ENCODE peak calls at places on chromosome 11, in five cellular contexts. V, I, S, J and X are unnamed samples.

GRCh38 chr11:73213196-73214143 is 4.6 kb upstream of the P2RY2 start:
- DNase-seq in V (no peak), I (peak), S (no peak), J (no peak), X (no peak)

GRCh38 chr11:55503449-55503848 is 50.8 kb upstream of the OR4C15 start:
- DNase-seq in V (no peak), I (no peak), S (peak), J (no peak), X (no peak)

GRCh38 chr11:80435345-80435744 is 994.5 kb upstream of the TENM4 start:
- DNase-seq in V (no peak), I (no peak), S (no peak), J (no peak), X (no peak)

GRCh38 chr11:94511932-94512781 is at the start of gene C11orf97:
- DNase-seq in V (peak), I (peak), S (peak), J (no peak), X (peak)

GRCh38 chr11:3344327-3344726 is 34.6 kb downstream of the ZNF195 start:
- DNase-seq in V (no peak), I (no peak), S (no peak), J (no peak), X (no peak)

GRCh38 chr11:70868341-70868885 is 384.0 kb downstream of the SHANK2 start:
- DNase-seq in V (no peak), I (no peak), S (no peak), J (no peak), X (no peak)

GRCh38 chr11:113591122-113591521 is 115.0 kb downstream of the TMPRSS5 start:
- DNase-seq in V (no peak), I (no peak), S (no peak), J (no peak), X (no peak)

GRCh38 chr11:17563961-17564686 is 17.1 kb downstream of the OTOG start:
- DNase-seq in V (no peak), I (no peak), S (no peak), J (no peak), X (no peak)

GRCh38 chr11:2466869-2467694 is 22.3 kb downstream of the KCNQ1 start:
- DNase-seq in V (no peak), I (no peak), S (no peak), J (no peak), X (no peak)

GRCh38 chr11:22879615-22880014 is 19.3 kb upstream of the CCDC179 start:
- DNase-seq in V (no peak), I (no peak), S (no peak), J (no peak), X (peak)

GRCh38 chr11:720642-721346 is 14.8 kb downstream of the EPS8L2 start:
- DNase-seq in V (no peak), I (no peak), S (peak), J (no peak), X (no peak)

GRCh38 chr11:61949169-61950034 is 749 bp upstream of the BEST1 start:
- DNase-seq in V (peak), I (peak), S (peak), J (no peak), X (peak)

GRCh38 chr11:85889676-85890579 is 34.7 kb downstream of the CCDC83 start:
- DNase-seq in V (peak), I (peak), S (peak), J (no peak), X (no peak)

GRCh38 chr11:76023408-76024068 is 182.8 kb downstream of the WNT11 start:
- DNase-seq in V (no peak), I (no peak), S (peak), J (no peak), X (no peak)

GRCh38 chr11:126607374-126607773 is 251.9 kb downstream of the ST3GAL4 start:
- DNase-seq in V (peak), I (peak), S (peak), J (no peak), X (peak)

GRCh38 chr11:129458756-129459535 is 83.3 kb downstream of the BARX2 start:
- DNase-seq in V (no peak), I (no peak), S (no peak), J (no peak), X (no peak)

GRCh38 chr11:70630068-70630467 is 231.7 kb downstream of the CTTN start:
- DNase-seq in V (no peak), I (no peak), S (no peak), J (no peak), X (no peak)

GRCh38 chr11:43504316-43504950 is 145.7 kb downstream of the TTC17 start:
- DNase-seq in V (peak), I (peak), S (peak), J (no peak), X (no peak)

GRCh38 chr11:68924073-68924925 is 20.6 kb downstream of the IGHMBP2 start:
- DNase-seq in V (no peak), I (no peak), S (no peak), J (no peak), X (no peak)

GRCh38 chr11:102120006-102120405 is 9.8 kb downstream of the YAP1 start:
- DNase-seq in V (peak), I (peak), S (no peak), J (no peak), X (no peak)

GRCh38 chr11:119345685-119346084 is 820 bp downstream of the MFRP start:
- DNase-seq in V (no peak), I (no peak), S (no peak), J (no peak), X (no peak)

GRCh38 chr11:87460269-87460668 is 422.5 kb downstream of the TMEM135 start:
- DNase-seq in V (no peak), I (no peak), S (no peak), J (no peak), X (no peak)

GRCh38 chr11:316031-316701 is 2.3 kb downstream of the IFITM1 start:
- DNase-seq in V (no peak), I (no peak), S (peak), J (no peak), X (no peak)

DNA sequence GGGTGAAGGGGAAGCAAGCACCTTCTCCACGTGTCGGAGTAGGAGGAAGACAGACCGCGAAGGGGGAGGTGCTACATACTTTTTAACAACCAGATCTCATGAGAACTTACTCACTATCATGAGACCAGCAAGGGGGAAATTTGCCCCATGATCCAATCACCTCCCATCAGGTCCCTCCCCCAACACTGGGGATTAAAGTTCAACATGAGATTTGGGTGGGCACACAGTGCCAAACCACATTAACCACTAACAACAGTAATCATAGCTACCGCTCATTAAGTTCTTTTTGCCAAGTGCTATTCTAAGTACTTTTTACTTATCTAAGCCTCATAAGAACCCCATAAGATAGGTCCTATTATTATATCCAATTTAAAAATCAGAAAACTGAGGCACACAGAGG is 450.5 kb upstream of the DDI1 start:
- DNase-seq in V (no peak), I (no peak), S (no peak), J (no peak), X (no peak)
- TF ChIP-seq MYC in V (no peak), I (no peak), S (no peak), J (no peak), X (no peak)

GRCh38 chr11:47981667-47982404 is 1.5 kb downstream of the PTPRJ start:
- DNase-seq in V (no peak), I (no peak), S (no peak), J (no peak), X (no peak)

GRCh38 chr11:47983464-47984397 is 3.4 kb downstream of the PTPRJ start:
- DNase-seq in V (no peak), I (no peak), S (peak), J (no peak), X (no peak)

GRCh38 chr11:47980093-47980906 is at the start of gene PTPRJ:
- DNase-seq in V (peak), I (no peak), S (peak), J (no peak), X (peak)

GRCh38 chr11:47979378-47980092 is 824 bp upstream of the PTPRJ start:
- DNase-seq in V (peak), I (no peak), S (no peak), J (no peak), X (peak)

DNA sequence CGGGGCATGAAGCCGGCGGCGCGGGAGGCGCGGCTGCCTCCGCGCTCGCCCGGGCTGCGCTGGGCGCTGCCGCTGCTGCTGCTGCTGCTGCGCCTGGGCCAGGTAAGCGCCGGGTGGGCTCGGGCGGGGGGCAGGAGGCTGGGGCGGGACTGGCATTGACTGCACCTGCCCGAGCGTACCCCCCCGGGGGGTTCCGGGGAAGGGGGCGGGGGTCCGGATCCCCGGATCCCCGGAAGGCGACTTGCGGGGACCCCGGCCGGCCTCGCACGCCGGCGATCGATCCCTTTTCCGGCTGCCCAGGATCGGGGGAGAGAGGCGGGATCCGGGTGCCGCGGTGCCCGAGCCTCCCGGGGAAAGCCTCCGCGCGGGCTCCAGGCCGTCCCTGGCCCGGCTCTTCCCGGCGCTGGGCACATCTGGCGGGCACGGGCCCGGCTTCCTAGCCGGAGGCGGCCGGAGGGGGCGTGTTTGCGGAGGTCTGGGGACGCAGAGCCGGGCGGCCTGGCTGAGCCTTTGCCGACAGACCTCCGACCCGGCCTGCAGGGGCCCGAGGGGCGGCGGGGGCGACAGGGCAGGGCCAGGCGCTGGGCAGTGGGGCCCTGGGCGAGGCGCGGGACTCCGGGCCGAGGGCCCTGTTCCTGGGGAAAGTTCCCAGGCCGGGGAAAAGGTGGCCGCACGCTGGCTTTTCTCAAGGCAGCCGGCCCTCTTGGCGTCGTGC is 705 bp downstream of the PTPRJ start:
- DNase-seq in V (peak), I (no peak), S (no peak), J (no peak), X (peak)
- TF ChIP-seq CTCF in V (no peak), I (no peak), S (no peak), J (peak), X (peak)

GRCh38 chr11:45151362-45151982 is 5.0 kb downstream of the PRDM11 start:
- DNase-seq in V (no peak), I (no peak), S (no peak), J (no peak), X (no peak)

GRCh38 chr11:45154276-45154675 is 7.8 kb downstream of the PRDM11 start:
- DNase-seq in V (no peak), I (no peak), S (no peak), J (no peak), X (no peak)

GRCh38 chr11:45155058-45155551 is 8.7 kb downstream of the PRDM11 start:
- DNase-seq in V (no peak), I (no peak), S (no peak), J (no peak), X (no peak)

GRCh38 chr11:45150943-45151342 is 4.5 kb downstream of the PRDM11 start:
- DNase-seq in V (no peak), I (no peak), S (no peak), J (no peak), X (no peak)

GRCh38 chr11:45152740-45153595 is 6.5 kb downstream of the PRDM11 start:
- DNase-seq in V (no peak), I (no peak), S (no peak), J (no peak), X (no peak)
- TF ChIP-seq MYC in V (no peak), I (no peak), S (no peak), J (no peak), X (no peak)

GRCh38 chr11:67698247-67698646 is 23.8 kb upstream of the ALDH3B2 start:
- DNase-seq in V (peak), I (peak), S (peak), J (no peak), X (no peak)
- TF ChIP-seq CTCF in V (no peak), I (peak), S (peak), J (peak), X (peak)

DNA sequence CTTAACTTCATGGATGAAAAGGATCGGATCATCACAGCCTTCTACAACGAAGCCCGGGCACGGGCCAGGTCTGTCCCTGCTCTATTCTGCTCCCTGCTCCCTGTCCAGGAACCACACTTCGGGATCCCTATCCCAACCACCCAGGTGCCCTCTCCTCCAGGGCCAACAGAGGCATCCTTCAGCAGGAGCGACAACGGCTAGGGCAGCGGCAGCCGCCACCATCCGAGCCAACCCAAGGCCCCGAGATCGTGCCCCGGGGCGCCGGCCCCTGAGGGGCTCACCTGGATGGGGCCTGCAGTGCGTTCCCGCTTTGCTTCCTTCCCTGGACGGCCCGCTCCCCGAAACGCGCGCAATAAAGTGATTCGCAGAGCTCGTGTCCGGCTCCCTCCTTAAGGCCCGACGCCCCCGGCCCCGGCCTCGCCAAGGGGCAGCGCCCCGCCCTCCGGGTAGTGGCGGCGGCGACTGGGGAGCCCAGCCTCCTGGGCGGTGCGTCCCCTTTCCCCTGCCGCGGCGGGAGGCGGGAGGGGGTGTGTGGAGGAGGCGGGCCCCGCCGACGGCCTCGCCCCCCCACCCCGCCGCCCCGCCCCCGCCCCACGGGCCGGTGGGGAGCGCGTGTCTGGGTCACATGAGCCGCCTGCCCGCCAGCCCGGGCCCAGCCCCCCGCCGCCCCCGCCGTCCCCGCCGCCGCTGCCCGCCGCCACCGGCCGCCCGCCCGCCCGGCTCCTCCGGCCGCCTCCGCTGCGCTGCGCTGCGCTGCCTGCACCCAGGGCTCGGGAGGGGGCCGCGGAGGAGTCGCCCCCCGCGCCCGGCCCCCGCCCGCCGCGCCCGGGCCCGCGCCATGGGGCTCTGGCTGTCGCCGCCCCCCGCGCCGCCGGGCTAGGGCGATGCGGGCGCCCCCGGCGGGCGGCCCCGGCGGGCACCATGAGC is at the start of gene VEGFB:
- DNase-seq in V (no peak), I (no peak), S (peak), J (no peak), X (peak)
- TF ChIP-seq MYC in V (no peak), I (no peak), S (no peak), J (no peak), X (no peak)